ENCODE peak calls at places on chromosomes 16 and 17, in eight cellular contexts. One of them, this sample, is unnamed.

GRCh38 chr17:81253358-81254131 is 14.4 kb downstream of the NDUFAF8 start:
- DNase-seq in activated T-cell treated with anti-CD3 and anti-CD28 coated beads for 1 hour: peak; percentile 49
- DNase-seq in CD4-positive, CD25-positive, alpha-beta regulatory T cell: peak; percentile 67
- DNase-seq in brain pericyte: no peak
- DNase-seq in cardiac muscle cell: peak; percentile 53
- DNase-seq in stimulated activated CD4-positive, alpha-beta T cell treated with anti-CD3 and anti-CD28 coated beads, Interleukin-12 subunit alpha, Interleukin-12 subunit beta, amount 100 ng/mL, for 24 hours: peak; percentile 47
- DNase-seq in osteocyte: no peak
- DNase-seq in cardiac fibroblast: peak; percentile 48
- DNase-seq in this sample: peak; percentile 43

GRCh38 chr16:61148930-61149329 is 887.3 kb downstream of the CDH8 start:
- DNase-seq in activated T-cell treated with anti-CD3 and anti-CD28 coated beads for 1 hour: no peak
- DNase-seq in brain pericyte: no peak
- DNase-seq in stimulated activated CD4-positive, alpha-beta T cell treated with anti-CD3 and anti-CD28 coated beads, Interleukin-12 subunit alpha, Interleukin-12 subunit beta, amount 100 ng/mL, for 24 hours: no peak
- DNase-seq in osteocyte: no peak
- DNase-seq in CD4-positive, CD25-positive, alpha-beta regulatory T cell: no peak
- DNase-seq in cardiac muscle cell: peak; percentile 1
- DNase-seq in cardiac fibroblast: no peak
- DNase-seq in this sample: no peak

GRCh38 chr16:9311303-9311954 is 220.0 kb downstream of the HAPSTR1 start:
- DNase-seq in cardiac muscle cell: peak; percentile 41
- DNase-seq in cardiac fibroblast: no peak
- DNase-seq in activated T-cell treated with anti-CD3 and anti-CD28 coated beads for 1 hour: no peak
- DNase-seq in brain pericyte: no peak
- DNase-seq in osteocyte: no peak
- DNase-seq in CD4-positive, CD25-positive, alpha-beta regulatory T cell: no peak
- DNase-seq in stimulated activated CD4-positive, alpha-beta T cell treated with anti-CD3 and anti-CD28 coated beads, Interleukin-12 subunit alpha, Interleukin-12 subunit beta, amount 100 ng/mL, for 24 hours: no peak
- DNase-seq in this sample: no peak

GRCh38 chr16:53071748-53072301 is 17.0 kb downstream of the CHD9 start:
- DNase-seq in brain pericyte: no peak
- DNase-seq in osteocyte: no peak
- DNase-seq in stimulated activated CD4-positive, alpha-beta T cell treated with anti-CD3 and anti-CD28 coated beads, Interleukin-12 subunit alpha, Interleukin-12 subunit beta, amount 100 ng/mL, for 24 hours: no peak
- DNase-seq in cardiac muscle cell: no peak
- DNase-seq in CD4-positive, CD25-positive, alpha-beta regulatory T cell: no peak
- DNase-seq in cardiac fibroblast: peak; percentile 43
- DNase-seq in activated T-cell treated with anti-CD3 and anti-CD28 coated beads for 1 hour: no peak
- DNase-seq in this sample: peak; percentile 88

GRCh38 chr17:77188084-77189066 is 47.6 kb downstream of the SEC14L1 start:
- DNase-seq in stimulated activated CD4-positive, alpha-beta T cell treated with anti-CD3 and anti-CD28 coated beads, Interleukin-12 subunit alpha, Interleukin-12 subunit beta, amount 100 ng/mL, for 24 hours: no peak
- DNase-seq in osteocyte: no peak
- DNase-seq in CD4-positive, CD25-positive, alpha-beta regulatory T cell: peak; percentile 12
- DNase-seq in cardiac muscle cell: no peak
- DNase-seq in activated T-cell treated with anti-CD3 and anti-CD28 coated beads for 1 hour: no peak
- DNase-seq in cardiac fibroblast: peak; percentile 60
- DNase-seq in brain pericyte: no peak
- DNase-seq in this sample: peak; percentile 65

GRCh38 chr16:1466968-1467521 is 7.8 kb downstream of the CLCN7 start:
- DNase-seq in activated T-cell treated with anti-CD3 and anti-CD28 coated beads for 1 hour: no peak
- DNase-seq in CD4-positive, CD25-positive, alpha-beta regulatory T cell: no peak
- DNase-seq in cardiac muscle cell: no peak
- DNase-seq in cardiac fibroblast: no peak
- DNase-seq in osteocyte: no peak
- DNase-seq in brain pericyte: no peak
- DNase-seq in stimulated activated CD4-positive, alpha-beta T cell treated with anti-CD3 and anti-CD28 coated beads, Interleukin-12 subunit alpha, Interleukin-12 subunit beta, amount 100 ng/mL, for 24 hours: no peak
- DNase-seq in this sample: no peak

GRCh38 chr16:88629835-88630234 is 8.5 kb upstream of the IL17C start:
- DNase-seq in cardiac fibroblast: no peak
- DNase-seq in osteocyte: no peak
- DNase-seq in CD4-positive, CD25-positive, alpha-beta regulatory T cell: no peak
- DNase-seq in stimulated activated CD4-positive, alpha-beta T cell treated with anti-CD3 and anti-CD28 coated beads, Interleukin-12 subunit alpha, Interleukin-12 subunit beta, amount 100 ng/mL, for 24 hours: no peak
- DNase-seq in brain pericyte: no peak
- DNase-seq in cardiac muscle cell: no peak
- DNase-seq in activated T-cell treated with anti-CD3 and anti-CD28 coated beads for 1 hour: no peak
- DNase-seq in this sample: no peak

GRCh38 chr17:181213-182163 is at the start of gene DOC2B:
- DNase-seq in brain pericyte: no peak
- DNase-seq in cardiac muscle cell: peak; percentile 74
- DNase-seq in CD4-positive, CD25-positive, alpha-beta regulatory T cell: no peak
- DNase-seq in stimulated activated CD4-positive, alpha-beta T cell treated with anti-CD3 and anti-CD28 coated beads, Interleukin-12 subunit alpha, Interleukin-12 subunit beta, amount 100 ng/mL, for 24 hours: peak; percentile 13
- DNase-seq in osteocyte: no peak
- DNase-seq in activated T-cell treated with anti-CD3 and anti-CD28 coated beads for 1 hour: no peak
- DNase-seq in cardiac fibroblast: peak; percentile 12
- DNase-seq in this sample: peak; percentile 42

GRCh38 chr16:11135167-11135973 is 120.6 kb downstream of the SOCS1 start:
- DNase-seq in CD4-positive, CD25-positive, alpha-beta regulatory T cell: no peak
- DNase-seq in activated T-cell treated with anti-CD3 and anti-CD28 coated beads for 1 hour: no peak
- DNase-seq in cardiac fibroblast: peak; percentile 52
- DNase-seq in brain pericyte: no peak
- DNase-seq in cardiac muscle cell: no peak
- DNase-seq in stimulated activated CD4-positive, alpha-beta T cell treated with anti-CD3 and anti-CD28 coated beads, Interleukin-12 subunit alpha, Interleukin-12 subunit beta, amount 100 ng/mL, for 24 hours: no peak
- DNase-seq in osteocyte: no peak
- DNase-seq in this sample: no peak

GRCh38 chr16:11994187-11995119 is 17.9 kb downstream of the SNX29 start:
- DNase-seq in cardiac muscle cell: no peak
- DNase-seq in cardiac fibroblast: peak; percentile 27
- DNase-seq in stimulated activated CD4-positive, alpha-beta T cell treated with anti-CD3 and anti-CD28 coated beads, Interleukin-12 subunit alpha, Interleukin-12 subunit beta, amount 100 ng/mL, for 24 hours: no peak
- DNase-seq in brain pericyte: no peak
- DNase-seq in osteocyte: no peak
- DNase-seq in CD4-positive, CD25-positive, alpha-beta regulatory T cell: no peak
- DNase-seq in activated T-cell treated with anti-CD3 and anti-CD28 coated beads for 1 hour: no peak
- DNase-seq in this sample: peak; percentile 68

GRCh38 chr17:45129426-45129939 is 2.8 kb downstream of the PLCD3 start:
- DNase-seq in cardiac muscle cell: peak; percentile 36
- DNase-seq in cardiac fibroblast: no peak
- DNase-seq in stimulated activated CD4-positive, alpha-beta T cell treated with anti-CD3 and anti-CD28 coated beads, Interleukin-12 subunit alpha, Interleukin-12 subunit beta, amount 100 ng/mL, for 24 hours: no peak
- DNase-seq in osteocyte: no peak
- DNase-seq in CD4-positive, CD25-positive, alpha-beta regulatory T cell: no peak
- DNase-seq in brain pericyte: no peak
- DNase-seq in activated T-cell treated with anti-CD3 and anti-CD28 coated beads for 1 hour: no peak
- DNase-seq in this sample: no peak

GRCh38 chr17:65794572-65794971 is 233.1 kb upstream of the AXIN2 start:
- DNase-seq in brain pericyte: no peak
- DNase-seq in activated T-cell treated with anti-CD3 and anti-CD28 coated beads for 1 hour: no peak
- DNase-seq in stimulated activated CD4-positive, alpha-beta T cell treated with anti-CD3 and anti-CD28 coated beads, Interleukin-12 subunit alpha, Interleukin-12 subunit beta, amount 100 ng/mL, for 24 hours: no peak
- DNase-seq in osteocyte: no peak
- DNase-seq in CD4-positive, CD25-positive, alpha-beta regulatory T cell: peak; percentile 1
- DNase-seq in cardiac muscle cell: peak; percentile 37
- DNase-seq in cardiac fibroblast: peak; percentile 61
- DNase-seq in this sample: peak; percentile 35

GRCh38 chr17:40480501-40481003 is 20.9 kb downstream of the TNS4 start:
- DNase-seq in cardiac muscle cell: no peak
- DNase-seq in stimulated activated CD4-positive, alpha-beta T cell treated with anti-CD3 and anti-CD28 coated beads, Interleukin-12 subunit alpha, Interleukin-12 subunit beta, amount 100 ng/mL, for 24 hours: peak; percentile 81
- DNase-seq in cardiac fibroblast: peak; percentile 50
- DNase-seq in osteocyte: no peak
- DNase-seq in CD4-positive, CD25-positive, alpha-beta regulatory T cell: peak; percentile 92
- DNase-seq in activated T-cell treated with anti-CD3 and anti-CD28 coated beads for 1 hour: peak; percentile 60
- DNase-seq in brain pericyte: no peak
- DNase-seq in this sample: no peak

GRCh38 chr17:14771543-14771942 is 470.7 kb downstream of the HS3ST3B1 start:
- DNase-seq in brain pericyte: no peak
- DNase-seq in cardiac muscle cell: no peak
- DNase-seq in activated T-cell treated with anti-CD3 and anti-CD28 coated beads for 1 hour: no peak
- DNase-seq in stimulated activated CD4-positive, alpha-beta T cell treated with anti-CD3 and anti-CD28 coated beads, Interleukin-12 subunit alpha, Interleukin-12 subunit beta, amount 100 ng/mL, for 24 hours: no peak
- DNase-seq in CD4-positive, CD25-positive, alpha-beta regulatory T cell: no peak
- DNase-seq in cardiac fibroblast: no peak
- DNase-seq in osteocyte: peak; percentile 49
- DNase-seq in this sample: no peak

GRCh38 chr16:71514476-71514875 is 11.8 kb upstream of the CHST4 start:
- DNase-seq in brain pericyte: no peak
- DNase-seq in stimulated activated CD4-positive, alpha-beta T cell treated with anti-CD3 and anti-CD28 coated beads, Interleukin-12 subunit alpha, Interleukin-12 subunit beta, amount 100 ng/mL, for 24 hours: no peak
- DNase-seq in activated T-cell treated with anti-CD3 and anti-CD28 coated beads for 1 hour: no peak
- DNase-seq in cardiac muscle cell: no peak
- DNase-seq in cardiac fibroblast: no peak
- DNase-seq in CD4-positive, CD25-positive, alpha-beta regulatory T cell: no peak
- DNase-seq in osteocyte: no peak
- DNase-seq in this sample: no peak

GRCh38 chr17:32264140-32264799 is 1.4 kb upstream of the RHBDL3 start:
- DNase-seq in cardiac muscle cell: no peak
- DNase-seq in brain pericyte: no peak
- DNase-seq in cardiac fibroblast: no peak
- DNase-seq in stimulated activated CD4-positive, alpha-beta T cell treated with anti-CD3 and anti-CD28 coated beads, Interleukin-12 subunit alpha, Interleukin-12 subunit beta, amount 100 ng/mL, for 24 hours: no peak
- DNase-seq in activated T-cell treated with anti-CD3 and anti-CD28 coated beads for 1 hour: no peak
- DNase-seq in CD4-positive, CD25-positive, alpha-beta regulatory T cell: no peak
- DNase-seq in osteocyte: no peak
- DNase-seq in this sample: no peak

GRCh38 chr17:49817993-49818392 is 29.5 kb downstream of the KAT7 start:
- DNase-seq in CD4-positive, CD25-positive, alpha-beta regulatory T cell: peak; percentile 80
- DNase-seq in stimulated activated CD4-positive, alpha-beta T cell treated with anti-CD3 and anti-CD28 coated beads, Interleukin-12 subunit alpha, Interleukin-12 subunit beta, amount 100 ng/mL, for 24 hours: no peak
- DNase-seq in cardiac muscle cell: no peak
- DNase-seq in brain pericyte: no peak
- DNase-seq in activated T-cell treated with anti-CD3 and anti-CD28 coated beads for 1 hour: peak; percentile 37
- DNase-seq in cardiac fibroblast: no peak
- DNase-seq in osteocyte: no peak
- DNase-seq in this sample: no peak

GRCh38 chr16:70380205-70380918 is 33.7 kb downstream of the DDX19A start:
- DNase-seq in cardiac muscle cell: peak; percentile 58
- DNase-seq in activated T-cell treated with anti-CD3 and anti-CD28 coated beads for 1 hour: peak; percentile 48
- DNase-seq in osteocyte: peak; percentile 95
- DNase-seq in cardiac fibroblast: peak; percentile 72
- DNase-seq in CD4-positive, CD25-positive, alpha-beta regulatory T cell: peak; percentile 62
- DNase-seq in brain pericyte: peak; percentile 41
- DNase-seq in stimulated activated CD4-positive, alpha-beta T cell treated with anti-CD3 and anti-CD28 coated beads, Interleukin-12 subunit alpha, Interleukin-12 subunit beta, amount 100 ng/mL, for 24 hours: peak; percentile 66
- DNase-seq in this sample: peak; percentile 46

GRCh38 chr17:81928497-81929252 is 1.1 kb upstream of the MAFG start:
- DNase-seq in cardiac fibroblast: no peak
- DNase-seq in stimulated activated CD4-positive, alpha-beta T cell treated with anti-CD3 and anti-CD28 coated beads, Interleukin-12 subunit alpha, Interleukin-12 subunit beta, amount 100 ng/mL, for 24 hours: no peak
- DNase-seq in brain pericyte: no peak
- DNase-seq in osteocyte: no peak
- DNase-seq in cardiac muscle cell: no peak
- DNase-seq in activated T-cell treated with anti-CD3 and anti-CD28 coated beads for 1 hour: no peak
- DNase-seq in CD4-positive, CD25-positive, alpha-beta regulatory T cell: no peak
- DNase-seq in this sample: no peak

GRCh38 chr17:12765544-12765943 is 23.8 kb upstream of the ARHGAP44 start:
- DNase-seq in cardiac fibroblast: peak; percentile 86
- DNase-seq in activated T-cell treated with anti-CD3 and anti-CD28 coated beads for 1 hour: no peak
- DNase-seq in cardiac muscle cell: no peak
- DNase-seq in CD4-positive, CD25-positive, alpha-beta regulatory T cell: no peak
- DNase-seq in brain pericyte: no peak
- DNase-seq in osteocyte: no peak
- DNase-seq in stimulated activated CD4-positive, alpha-beta T cell treated with anti-CD3 and anti-CD28 coated beads, Interleukin-12 subunit alpha, Interleukin-12 subunit beta, amount 100 ng/mL, for 24 hours: no peak
- DNase-seq in this sample: no peak

GRCh38 chr17:46136820-46137219 is 56.4 kb downstream of the KANSL1 start:
- DNase-seq in CD4-positive, CD25-positive, alpha-beta regulatory T cell: no peak
- DNase-seq in brain pericyte: no peak
- DNase-seq in cardiac fibroblast: no peak
- DNase-seq in stimulated activated CD4-positive, alpha-beta T cell treated with anti-CD3 and anti-CD28 coated beads, Interleukin-12 subunit alpha, Interleukin-12 subunit beta, amount 100 ng/mL, for 24 hours: no peak
- DNase-seq in cardiac muscle cell: no peak
- DNase-seq in activated T-cell treated with anti-CD3 and anti-CD28 coated beads for 1 hour: no peak
- DNase-seq in osteocyte: no peak
- DNase-seq in this sample: no peak

GRCh38 chr16:15739449-15739848 is 89.4 kb downstream of the NDE1 start:
- DNase-seq in activated T-cell treated with anti-CD3 and anti-CD28 coated beads for 1 hour: no peak
- DNase-seq in stimulated activated CD4-positive, alpha-beta T cell treated with anti-CD3 and anti-CD28 coated beads, Interleukin-12 subunit alpha, Interleukin-12 subunit beta, amount 100 ng/mL, for 24 hours: no peak
- DNase-seq in cardiac muscle cell: no peak
- DNase-seq in CD4-positive, CD25-positive, alpha-beta regulatory T cell: no peak
- DNase-seq in osteocyte: no peak
- DNase-seq in brain pericyte: no peak
- DNase-seq in cardiac fibroblast: no peak
- DNase-seq in this sample: no peak

GRCh38 chr17:43003542-43004172 is 2.9 kb upstream of the IFI35 start:
- DNase-seq in osteocyte: no peak
- DNase-seq in brain pericyte: no peak
- DNase-seq in CD4-positive, CD25-positive, alpha-beta regulatory T cell: no peak
- DNase-seq in cardiac muscle cell: no peak
- DNase-seq in stimulated activated CD4-positive, alpha-beta T cell treated with anti-CD3 and anti-CD28 coated beads, Interleukin-12 subunit alpha, Interleukin-12 subunit beta, amount 100 ng/mL, for 24 hours: no peak
- DNase-seq in activated T-cell treated with anti-CD3 and anti-CD28 coated beads for 1 hour: no peak
- DNase-seq in cardiac fibroblast: peak; percentile 67
- DNase-seq in this sample: no peak

GRCh38 chr16:788399-789126 is at the start of gene CHTF18:
- DNase-seq in cardiac fibroblast: peak; percentile 89
- DNase-seq in stimulated activated CD4-positive, alpha-beta T cell treated with anti-CD3 and anti-CD28 coated beads, Interleukin-12 subunit alpha, Interleukin-12 subunit beta, amount 100 ng/mL, for 24 hours: peak; percentile 92
- DNase-seq in CD4-positive, CD25-positive, alpha-beta regulatory T cell: peak; percentile 94
- DNase-seq in cardiac muscle cell: peak; percentile 95
- DNase-seq in activated T-cell treated with anti-CD3 and anti-CD28 coated beads for 1 hour: peak; percentile 89
- DNase-seq in osteocyte: peak; percentile 99
- DNase-seq in brain pericyte: peak; percentile 54
- DNase-seq in this sample: peak; percentile 91

GRCh38 chr16:27721548-27722265 is 171.8 kb downstream of the KATNIP start:
- DNase-seq in osteocyte: no peak
- DNase-seq in cardiac fibroblast: peak; percentile 89
- DNase-seq in activated T-cell treated with anti-CD3 and anti-CD28 coated beads for 1 hour: no peak
- DNase-seq in cardiac muscle cell: no peak
- DNase-seq in brain pericyte: peak; percentile 67
- DNase-seq in CD4-positive, CD25-positive, alpha-beta regulatory T cell: no peak
- DNase-seq in stimulated activated CD4-positive, alpha-beta T cell treated with anti-CD3 and anti-CD28 coated beads, Interleukin-12 subunit alpha, Interleukin-12 subunit beta, amount 100 ng/mL, for 24 hours: no peak
- DNase-seq in this sample: no peak

GRCh38 chr17:62994931-62995330 is 28.9 kb downstream of the TANC2 start:
- DNase-seq in brain pericyte: no peak
- DNase-seq in activated T-cell treated with anti-CD3 and anti-CD28 coated beads for 1 hour: no peak
- DNase-seq in cardiac fibroblast: peak; percentile 45
- DNase-seq in osteocyte: no peak
- DNase-seq in cardiac muscle cell: peak; percentile 37
- DNase-seq in CD4-positive, CD25-positive, alpha-beta regulatory T cell: no peak
- DNase-seq in stimulated activated CD4-positive, alpha-beta T cell treated with anti-CD3 and anti-CD28 coated beads, Interleukin-12 subunit alpha, Interleukin-12 subunit beta, amount 100 ng/mL, for 24 hours: no peak
- DNase-seq in this sample: no peak

GRCh38 chr16:24409045-24409444 is 130.3 kb upstream of the RBBP6 start:
- DNase-seq in CD4-positive, CD25-positive, alpha-beta regulatory T cell: no peak
- DNase-seq in stimulated activated CD4-positive, alpha-beta T cell treated with anti-CD3 and anti-CD28 coated beads, Interleukin-12 subunit alpha, Interleukin-12 subunit beta, amount 100 ng/mL, for 24 hours: no peak
- DNase-seq in activated T-cell treated with anti-CD3 and anti-CD28 coated beads for 1 hour: no peak
- DNase-seq in cardiac muscle cell: peak; percentile 3
- DNase-seq in osteocyte: no peak
- DNase-seq in brain pericyte: no peak
- DNase-seq in cardiac fibroblast: no peak
- DNase-seq in this sample: no peak

GRCh38 chr16:24996731-24997130 is 18.4 kb downstream of the ARHGAP17 start:
- DNase-seq in activated T-cell treated with anti-CD3 and anti-CD28 coated beads for 1 hour: no peak
- DNase-seq in CD4-positive, CD25-positive, alpha-beta regulatory T cell: no peak
- DNase-seq in osteocyte: no peak
- DNase-seq in cardiac fibroblast: no peak
- DNase-seq in brain pericyte: no peak
- DNase-seq in cardiac muscle cell: no peak
- DNase-seq in stimulated activated CD4-positive, alpha-beta T cell treated with anti-CD3 and anti-CD28 coated beads, Interleukin-12 subunit alpha, Interleukin-12 subunit beta, amount 100 ng/mL, for 24 hours: no peak
- DNase-seq in this sample: no peak

GRCh38 chr17:20092973-20093626 is 83.9 kb downstream of the SPECC1 start:
- DNase-seq in osteocyte: peak; percentile 21
- DNase-seq in cardiac fibroblast: no peak
- DNase-seq in stimulated activated CD4-positive, alpha-beta T cell treated with anti-CD3 and anti-CD28 coated beads, Interleukin-12 subunit alpha, Interleukin-12 subunit beta, amount 100 ng/mL, for 24 hours: no peak
- DNase-seq in activated T-cell treated with anti-CD3 and anti-CD28 coated beads for 1 hour: no peak
- DNase-seq in brain pericyte: no peak
- DNase-seq in cardiac muscle cell: no peak
- DNase-seq in CD4-positive, CD25-positive, alpha-beta regulatory T cell: no peak
- DNase-seq in this sample: no peak

GRCh38 chr17:74379495-74380085 is 12.3 kb downstream of the GPR142 start:
- DNase-seq in CD4-positive, CD25-positive, alpha-beta regulatory T cell: peak; percentile 76
- DNase-seq in brain pericyte: peak; percentile 16
- DNase-seq in cardiac fibroblast: peak; percentile 71
- DNase-seq in activated T-cell treated with anti-CD3 and anti-CD28 coated beads for 1 hour: peak; percentile 95
- DNase-seq in cardiac muscle cell: peak; percentile 92
- DNase-seq in osteocyte: peak; percentile 95
- DNase-seq in stimulated activated CD4-positive, alpha-beta T cell treated with anti-CD3 and anti-CD28 coated beads, Interleukin-12 subunit alpha, Interleukin-12 subunit beta, amount 100 ng/mL, for 24 hours: peak; percentile 94
- DNase-seq in this sample: peak; percentile 64

GRCh38 chr16:68800257-68800875 is 43.0 kb upstream of the TANGO6 start:
- DNase-seq in CD4-positive, CD25-positive, alpha-beta regulatory T cell: peak; percentile 58
- DNase-seq in activated T-cell treated with anti-CD3 and anti-CD28 coated beads for 1 hour: peak; percentile 12
- DNase-seq in osteocyte: peak; percentile 89
- DNase-seq in brain pericyte: no peak
- DNase-seq in stimulated activated CD4-positive, alpha-beta T cell treated with anti-CD3 and anti-CD28 coated beads, Interleukin-12 subunit alpha, Interleukin-12 subunit beta, amount 100 ng/mL, for 24 hours: peak; percentile 35
- DNase-seq in cardiac muscle cell: peak; percentile 84
- DNase-seq in cardiac fibroblast: peak; percentile 84
- DNase-seq in this sample: peak; percentile 69

GRCh38 chr16:56985288-56985961 is 3.9 kb upstream of the NLRC5 start:
- DNase-seq in activated T-cell treated with anti-CD3 and anti-CD28 coated beads for 1 hour: no peak
- DNase-seq in brain pericyte: peak; percentile 48
- DNase-seq in stimulated activated CD4-positive, alpha-beta T cell treated with anti-CD3 and anti-CD28 coated beads, Interleukin-12 subunit alpha, Interleukin-12 subunit beta, amount 100 ng/mL, for 24 hours: no peak
- DNase-seq in osteocyte: no peak
- DNase-seq in CD4-positive, CD25-positive, alpha-beta regulatory T cell: no peak
- DNase-seq in cardiac fibroblast: peak; percentile 93
- DNase-seq in cardiac muscle cell: no peak
- DNase-seq in this sample: peak; percentile 28

GRCh38 chr17:48995871-48996695 is 1.1 kb upstream of the IGF2BP1 start:
- DNase-seq in osteocyte: peak; percentile 84
- DNase-seq in brain pericyte: no peak
- DNase-seq in cardiac muscle cell: peak; percentile 95
- DNase-seq in activated T-cell treated with anti-CD3 and anti-CD28 coated beads for 1 hour: no peak
- DNase-seq in cardiac fibroblast: no peak
- DNase-seq in CD4-positive, CD25-positive, alpha-beta regulatory T cell: no peak
- DNase-seq in stimulated activated CD4-positive, alpha-beta T cell treated with anti-CD3 and anti-CD28 coated beads, Interleukin-12 subunit alpha, Interleukin-12 subunit beta, amount 100 ng/mL, for 24 hours: no peak
- DNase-seq in this sample: peak; percentile 47

GRCh38 chr16:75380870-75381269 is 52.4 kb downstream of the CFDP1 start:
- DNase-seq in cardiac muscle cell: no peak
- DNase-seq in activated T-cell treated with anti-CD3 and anti-CD28 coated beads for 1 hour: no peak
- DNase-seq in CD4-positive, CD25-positive, alpha-beta regulatory T cell: peak; percentile 30
- DNase-seq in stimulated activated CD4-positive, alpha-beta T cell treated with anti-CD3 and anti-CD28 coated beads, Interleukin-12 subunit alpha, Interleukin-12 subunit beta, amount 100 ng/mL, for 24 hours: no peak
- DNase-seq in osteocyte: no peak
- DNase-seq in brain pericyte: no peak
- DNase-seq in cardiac fibroblast: peak; percentile 49
- DNase-seq in this sample: peak; percentile 87

This sample was measured in endothelial cell of umbilical vein.